ENCODE peak calls at places on chromosomes 6 and 20, in nine cellular contexts. S is heart left ventricle; A is aorta; I is left ventricle myocardium inferior; X is IMR-90; T is neuronal stem cell; K is CD4-positive, CD25-positive, alpha-beta regulatory T cell; L is WERI-Rb-1; W is K562. N is an unnamed sample. For H3K36me3, the result is how much of the 10 kb centered on the place peaks cover.

GRCh38 chr6:33417127-33417902 is 592 bp downstream of the CUTA start:
- DNase-seq in S (peak), A (no peak), I (no peak), X (peak), T (no peak), K (no peak), L (peak), W (peak), N (peak)

GRCh38 chr20:37226889-37227288 is 34.7 kb downstream of the GHRH start:
- DNase-seq in S (peak), A (no peak), I (peak), X (peak), T (no peak), K (no peak), L (no peak), W (no peak), N (peak)

GRCh38 chr6:154613137-154613676 is 102.7 kb upstream of the CNKSR3 start:
- DNase-seq in S (no peak), A (no peak), I (no peak), X (peak), T (no peak), K (no peak), L (no peak), W (peak), N (no peak)

GRCh38 chr6:168950500-168951223 is 303.0 kb downstream of the THBS2 start:
- DNase-seq in S (no peak), A (no peak), I (no peak), X (peak), T (no peak), K (no peak), L (no peak), W (no peak), N (no peak)

GRCh38 chr6:25442898-25443297 is 163.7 kb downstream of the CARMIL1 start:
- DNase-seq in S (no peak), A (no peak), I (no peak), X (peak), T (no peak), K (no peak), L (no peak), W (no peak), N (no peak)

GRCh38 chr6:144149894-144150672 is at the start of gene STX11:
- DNase-seq in S (peak), A (peak), I (peak), X (peak), T (peak), K (peak), L (peak), W (peak), N (peak)

GRCh38 chr6:119233327-119233984 is 116.1 kb downstream of the MAN1A1 start:
- DNase-seq in S (no peak), A (no peak), I (no peak), X (no peak), T (no peak), K (no peak), L (no peak), W (no peak), N (no peak)

GRCh38 chr6:23027281-23027680 is 457.9 kb downstream of the HDGFL1 start:
- DNase-seq in S (no peak), A (no peak), I (no peak), X (no peak), T (no peak), K (no peak), L (peak), W (no peak), N (no peak)

GRCh38 chr20:17024513-17025105 is 202.2 kb upstream of the PCSK2 start:
- DNase-seq in S (no peak), A (no peak), I (no peak), X (peak), T (peak), K (no peak), L (no peak), W (no peak), N (no peak)

GRCh38 chr6:21769405-21769851 is 175.9 kb downstream of the SOX4 start:
- DNase-seq in S (no peak), A (no peak), I (no peak), X (peak), T (peak), K (no peak), L (no peak), W (no peak), N (peak)

GRCh38 chr6:148981515-148981914 is 234.7 kb downstream of the UST start:
- DNase-seq in S (no peak), A (no peak), I (no peak), X (no peak), T (no peak), K (no peak), L (no peak), W (no peak), N (no peak)

GRCh38 chr6:136593748-136594490 is 43.7 kb upstream of the MAP7 start:
- DNase-seq in S (no peak), A (no peak), I (no peak), X (peak), T (no peak), K (peak), L (no peak), W (peak), N (no peak)
- H3K4me3 ChIP-seq in S (no peak), A (no peak), I (no peak), X (peak), T (no peak), K (peak), L (no peak), W (no peak), N (no peak)

DNA sequence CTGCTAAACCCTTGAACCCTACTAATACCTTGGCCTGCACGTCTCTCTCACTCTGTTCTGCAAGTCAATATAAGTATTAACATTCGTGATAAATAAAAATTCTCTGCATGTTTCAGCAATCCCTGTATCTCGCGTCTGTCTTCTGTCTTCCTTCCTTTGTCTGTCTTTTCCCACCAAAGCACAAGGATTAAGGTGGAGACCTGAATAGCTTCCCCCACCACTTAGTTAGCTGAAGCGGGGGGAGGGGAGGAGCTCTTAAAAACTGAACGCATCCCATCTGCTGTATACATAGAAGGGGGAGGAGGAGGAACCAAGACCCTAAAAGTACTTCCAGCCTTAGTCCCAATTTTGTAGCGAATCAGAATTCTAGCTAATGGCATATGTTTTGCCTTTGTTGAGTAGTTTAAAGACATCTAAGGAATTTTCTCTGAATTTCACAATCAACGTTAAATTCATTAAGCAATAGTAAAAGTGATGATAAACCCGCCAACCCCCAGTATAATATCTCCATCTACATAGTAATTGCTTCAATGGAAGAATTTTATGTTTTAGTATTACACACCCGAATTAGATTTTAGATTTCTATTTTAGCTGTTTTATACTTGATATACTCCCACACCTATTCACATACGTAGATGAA is 47.9 kb downstream of the GNAS start:
- DNase-seq in S (no peak), A (no peak), I (no peak), X (no peak), T (no peak), K (no peak), L (peak), W (no peak), N (no peak)
- H3K36me3 ChIP-seq in S (under half), A (under half), I (under half), X (under half), T (half or more), K (half or more), L (half or more), W (half or more), N (under half)

DNA sequence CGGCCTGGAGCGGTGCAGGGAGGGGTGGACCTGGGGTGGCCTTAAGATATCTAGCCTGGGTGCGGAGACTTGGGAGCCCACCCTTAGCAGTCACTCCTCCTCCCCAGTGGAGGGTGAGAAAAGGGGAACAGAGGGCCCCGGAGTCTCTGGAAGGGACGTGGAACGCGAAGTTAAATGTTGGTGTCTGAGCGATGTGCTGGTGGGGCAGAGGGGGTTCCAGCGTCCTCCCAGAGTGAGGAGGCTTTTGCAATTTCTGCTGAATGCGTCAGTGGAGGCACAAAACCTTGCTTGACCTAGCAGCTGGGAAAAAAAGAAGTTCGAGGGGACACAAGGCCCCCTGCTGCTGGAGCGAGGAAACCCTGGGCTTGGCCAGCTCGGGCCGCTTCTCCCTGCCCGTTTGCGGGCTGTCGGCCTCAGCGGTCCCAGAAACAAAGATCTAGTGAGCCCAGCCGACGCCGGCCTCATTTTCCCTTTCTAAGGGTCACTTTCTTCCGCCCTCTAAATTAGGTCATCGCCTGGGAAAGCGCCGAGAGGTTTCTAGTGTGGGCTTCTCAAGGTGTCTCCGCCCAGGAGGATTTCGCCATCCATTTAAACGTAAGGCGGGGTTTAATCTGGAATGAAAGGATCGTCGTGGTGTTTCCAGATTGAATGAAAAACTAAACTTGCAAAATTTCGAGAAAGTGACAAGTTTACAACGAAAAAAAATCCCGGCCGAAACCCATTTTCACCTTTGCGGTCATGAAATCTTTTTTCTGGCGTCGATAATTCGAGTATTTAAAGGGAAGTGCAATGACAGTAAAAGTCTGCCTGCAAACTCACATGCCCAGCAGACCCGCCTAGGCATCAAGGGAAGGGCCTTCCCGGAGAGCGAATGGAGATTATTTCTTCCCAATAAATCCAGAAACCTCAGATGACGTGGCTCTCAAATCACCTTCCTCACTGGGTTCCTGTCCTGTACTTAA is 4.5 kb downstream of the OLIG3 start:
- DNase-seq in S (no peak), A (no peak), I (no peak), X (no peak), T (peak), K (no peak), L (no peak), W (peak), N (no peak)
- H3K4me3 ChIP-seq in S (no peak), A (no peak), I (peak), X (no peak), T (no peak), K (no peak), L (peak), W (no peak), N (no peak)

DNA sequence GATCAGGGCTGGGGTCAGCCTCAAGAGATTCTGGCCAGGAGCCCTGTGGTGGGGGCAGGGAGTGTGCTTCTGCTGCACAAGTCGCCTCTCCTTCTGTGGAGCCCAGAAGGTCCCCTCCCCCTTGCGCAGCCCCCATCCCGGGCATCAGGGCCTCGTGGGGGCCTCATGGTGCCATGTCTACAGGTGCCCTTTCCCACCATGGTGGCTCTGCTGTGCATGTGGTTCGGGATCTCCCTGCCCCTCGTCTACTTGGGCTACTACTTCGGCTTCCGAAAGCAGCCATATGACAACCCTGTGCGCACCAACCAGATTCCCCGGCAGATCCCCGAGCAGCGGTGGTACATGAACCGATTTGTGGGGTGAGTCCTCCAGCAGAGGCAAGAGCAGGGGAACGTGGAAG is 48.1 kb downstream of the TM9SF4 start:
- DNase-seq in S (no peak), A (peak), I (no peak), X (no peak), T (no peak), K (no peak), L (no peak), W (no peak), N (no peak)
- H3K36me3 ChIP-seq in S (under half), A (under half), I (half or more), X (half or more), T (half or more), K (half or more), L (half or more), W (half or more), N (under half)

DNA sequence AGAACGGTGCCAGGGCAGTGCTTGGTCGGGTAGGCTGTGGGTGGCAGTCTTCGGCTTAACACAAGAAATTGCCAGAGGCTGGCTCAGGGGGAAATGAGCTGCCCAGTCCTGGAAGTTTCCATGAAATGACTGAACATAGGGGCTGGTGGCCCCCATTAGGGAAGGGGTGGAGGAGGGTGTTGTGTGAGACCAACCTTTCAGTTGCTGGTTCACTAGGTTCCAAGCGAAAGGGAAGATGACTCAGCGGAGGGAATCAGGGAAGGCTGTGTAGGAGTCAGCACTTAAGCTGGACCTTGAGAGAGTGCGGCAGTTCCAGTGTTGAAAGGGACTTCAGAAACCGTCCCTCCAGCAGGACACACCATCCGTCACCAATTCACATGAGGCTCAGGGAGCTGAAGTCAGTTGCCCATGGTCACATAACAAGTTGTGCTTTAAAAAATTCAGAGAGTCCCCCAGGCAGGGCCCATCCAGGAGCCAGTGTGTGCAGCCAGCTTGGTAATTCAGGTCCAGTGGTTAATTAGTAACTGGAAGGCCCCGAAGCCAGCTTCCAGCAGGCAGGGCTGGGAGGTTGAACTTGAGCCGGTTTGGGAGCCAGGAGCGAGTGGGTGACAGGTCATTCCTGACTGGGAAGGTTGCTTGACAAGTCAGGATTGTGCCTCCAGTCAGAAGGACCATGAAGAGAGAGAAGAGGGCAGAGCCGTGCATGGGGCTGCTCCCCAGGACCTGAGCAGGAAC is at the start of gene SGK2:
- DNase-seq in S (no peak), A (no peak), I (no peak), X (peak), T (no peak), K (no peak), L (no peak), W (peak), N (peak)
- H3K4me3 ChIP-seq in S (no peak), A (no peak), I (no peak), X (no peak), T (no peak), K (no peak), L (no peak), W (no peak), N (peak)

DNA sequence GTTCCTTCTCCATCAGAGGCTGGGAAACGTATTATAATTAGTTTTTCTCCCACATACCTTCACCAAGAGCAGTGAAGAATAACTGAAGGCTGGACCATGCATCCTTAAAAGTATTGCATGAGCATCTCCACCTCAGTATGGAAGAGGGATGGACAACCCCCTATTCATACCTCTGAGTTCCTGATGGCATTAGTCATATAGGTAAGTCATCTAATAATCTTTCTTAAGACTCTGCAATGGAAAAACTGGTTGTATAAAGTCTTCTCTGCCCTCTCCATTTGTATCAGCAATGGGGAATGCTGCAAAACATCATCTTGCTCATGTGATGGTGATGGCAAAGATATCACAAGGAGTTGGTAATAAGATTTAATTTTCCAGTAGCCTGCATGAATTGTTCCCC is 24.5 kb downstream of the PGM3 start:
- DNase-seq in S (no peak), A (no peak), I (no peak), X (no peak), T (no peak), K (no peak), L (no peak), W (no peak), N (no peak)
- H3K36me3 ChIP-seq in S (under half), A (under half), I (half or more), X (half or more), T (half or more), K (half or more), L (half or more), W (half or more), N (under half)

GRCh38 chr20:10670521-10671220 is 3.1 kb downstream of the JAG1 start:
- DNase-seq in S (no peak), A (no peak), I (no peak), X (peak), T (no peak), K (no peak), L (peak), W (no peak), N (no peak)
- H3K4me3 ChIP-seq in S (peak), A (peak), I (peak), X (peak), T (peak), K (no peak), L (no peak), W (no peak), N (no peak)

DNA sequence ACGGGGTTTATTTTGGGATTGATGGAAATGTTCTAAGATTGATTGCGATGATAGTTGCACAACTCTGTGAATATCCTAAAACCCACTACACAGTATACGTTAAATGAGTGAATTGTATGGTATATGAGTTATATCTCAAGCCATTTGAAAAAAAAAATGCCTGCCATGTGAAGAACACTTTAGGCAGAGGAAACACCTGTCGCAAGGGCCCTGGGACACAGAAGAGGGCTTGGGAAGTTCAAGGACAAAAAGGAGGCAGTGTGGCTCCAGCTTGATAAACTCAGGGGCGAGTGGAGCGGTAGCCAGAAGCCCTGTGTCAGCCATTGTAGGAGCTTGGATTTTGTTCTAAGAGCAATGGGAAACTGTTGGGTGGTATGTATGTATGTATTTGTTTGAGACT is 37.0 kb downstream of the CEP250 start:
- DNase-seq in S (no peak), A (no peak), I (no peak), X (no peak), T (no peak), K (no peak), L (no peak), W (no peak), N (no peak)
- H3K36me3 ChIP-seq in S (under half), A (under half), I (half or more), X (half or more), T (half or more), K (under half), L (half or more), W (half or more), N (under half)

DNA sequence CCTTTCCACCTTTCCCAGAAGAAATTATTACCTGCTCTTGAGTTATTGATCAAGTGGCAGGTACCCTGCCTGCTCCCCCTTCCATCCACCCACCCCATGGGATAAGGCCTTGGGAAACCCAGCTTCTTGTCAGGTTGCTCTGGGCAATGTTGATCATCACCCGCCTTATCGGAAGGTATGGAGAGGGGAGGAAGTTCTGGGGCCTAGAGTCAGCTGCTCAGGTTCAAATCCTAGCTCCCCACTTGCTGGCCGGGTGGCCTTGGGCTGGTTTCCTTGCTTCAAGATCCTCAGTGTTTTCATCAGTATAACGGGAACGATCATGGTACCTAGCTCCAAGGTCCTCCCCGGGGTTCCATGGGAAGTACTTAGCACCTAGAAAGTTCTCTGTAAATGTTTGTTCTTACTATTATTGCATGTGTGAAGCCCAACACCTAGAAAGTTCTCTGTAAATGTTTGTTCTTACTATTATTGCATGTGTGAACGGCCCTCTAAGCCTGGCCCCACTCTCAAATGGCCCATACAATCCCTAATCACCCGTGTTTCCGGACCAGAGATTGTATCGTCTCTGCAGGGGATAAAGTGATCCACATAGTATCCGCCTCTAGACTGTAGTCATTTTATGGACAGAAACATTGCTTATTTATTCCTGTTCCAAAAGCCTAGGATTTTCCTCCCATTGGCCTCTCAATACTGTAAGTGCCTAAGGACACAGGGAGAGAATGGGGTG is 1.1 kb upstream of the PREX1 start:
- DNase-seq in S (no peak), A (no peak), I (no peak), X (no peak), T (no peak), K (no peak), L (no peak), W (peak), N (no peak)
- H3K4me3 ChIP-seq in S (peak), A (peak), I (peak), X (no peak), T (peak), K (no peak), L (peak), W (peak), N (no peak)

GRCh38 chr6:113120577-113121285 is 736.4 kb upstream of the MARCKS start:
- DNase-seq in S (no peak), A (no peak), I (no peak), X (peak), T (no peak), K (no peak), L (no peak), W (no peak), N (no peak)
- H3K36me3 ChIP-seq in S (under half), A (under half), I (under half), X (under half), T (under half), K (under half), L (under half), W (under half), N (under half)